ENCODE peak calls at places on chromosomes 2 and 18, in ten cellular contexts. R is A549, C is dorsolateral prefrontal cortex, B is DND-41, G is AG04450, E is heart left ventricle, P is GM23338, Q is upper lobe of right lung, Y is epithelial cell of esophagus, V is uterus. O is an unnamed sample.

GRCh38 chr2:225171350-225171749 is 129.1 kb upstream of the DOCK10 start:
- DNase-seq in G (no peak), R (no peak), C (no peak), P (no peak), E (no peak), B (no peak), Q (no peak), Y (no peak), V (no peak), O (no peak)

GRCh38 chr18:53941601-53942335 is 282.7 kb downstream of the MBD2 start:
- DNase-seq in Y (peak), E (no peak), R (no peak), G (no peak), P (peak), V (no peak), B (no peak), C (no peak), Q (no peak), O (no peak)

GRCh38 chr2:112547333-112547732 is 5.1 kb downstream of the POLR1B start:
- DNase-seq in P (no peak), R (no peak), Q (no peak), E (no peak), B (no peak), G (peak), Y (peak), V (no peak), C (no peak), O (peak)

GRCh38 chr2:17136231-17136630 is 382.0 kb downstream of the RAD51AP2 start:
- DNase-seq in G (no peak), Y (no peak), V (no peak), P (no peak), B (no peak), R (no peak), E (no peak), C (no peak), Q (no peak), O (no peak)

GRCh38 chr2:189369566-189369965 is 71.7 kb upstream of the WDR75 start:
- DNase-seq in Q (no peak), P (no peak), C (no peak), V (no peak), Y (peak), R (peak), E (no peak), G (no peak), B (no peak), O (no peak)

GRCh38 chr2:9138507-9139085 is 68.0 kb upstream of the ASAP2 start:
- DNase-seq in Y (no peak), Q (no peak), B (no peak), C (no peak), P (peak), V (no peak), R (peak), G (no peak), E (no peak), O (no peak)

GRCh38 chr2:46142546-46143329 is 154.5 kb upstream of the EPAS1 start:
- DNase-seq in B (no peak), Q (no peak), Y (peak), C (no peak), P (no peak), V (no peak), R (no peak), G (no peak), E (no peak), O (no peak)

GRCh38 chr2:33321236-33321731 is 155.2 kb upstream of the RASGRP3 start:
- DNase-seq in R (no peak), G (peak), V (no peak), C (no peak), Y (peak), B (peak), E (no peak), Q (no peak), P (no peak), O (no peak)

GRCh38 chr18:5506174-5506573 is 37.6 kb downstream of the EPB41L3 start:
- DNase-seq in B (no peak), Y (no peak), G (no peak), Q (no peak), R (no peak), E (no peak), P (no peak), V (no peak), C (no peak), O (no peak)

GRCh38 chr18:51617167-51617566 is 419.7 kb upstream of the MEX3C start:
- DNase-seq in Q (no peak), V (no peak), G (no peak), E (no peak), R (peak), P (no peak), Y (peak), C (no peak), B (no peak), O (no peak)

GRCh38 chr18:55096261-55097026 is 137.2 kb upstream of the CCDC68 start:
- DNase-seq in E (peak), R (peak), C (peak), B (no peak), Q (no peak), V (peak), P (peak), G (peak), Y (peak), O (no peak)

GRCh38 chr2:227411320-227411989 is 23.7 kb upstream of the SCYGR1 start:
- DNase-seq in P (no peak), C (no peak), V (no peak), Q (no peak), E (no peak), Y (peak), R (no peak), G (no peak), B (no peak), O (no peak)

GRCh38 chr2:71806432-71806831 is 341.2 kb downstream of the CYP26B1 start:
- DNase-seq in V (no peak), Y (no peak), B (no peak), R (no peak), Q (no peak), C (no peak), P (no peak), E (no peak), G (no peak), O (no peak)

GRCh38 chr2:199485732-199486335 is 28.1 kb upstream of the SATB2 start:
- DNase-seq in G (no peak), P (peak), E (no peak), B (peak), Q (no peak), C (no peak), Y (peak), R (peak), V (no peak), O (no peak)

GRCh38 chr18:76455015-76455676 is 39.9 kb downstream of the ZNF516 start:
- DNase-seq in G (no peak), B (no peak), V (no peak), C (no peak), R (no peak), Q (no peak), Y (no peak), P (no peak), E (no peak), O (no peak)

GRCh38 chr18:48953096-48953706 is 2.4 kb upstream of the SMAD7 start:
- DNase-seq in B (no peak), P (no peak), Y (no peak), V (no peak), Q (no peak), R (no peak), E (no peak), G (no peak), C (no peak), O (no peak)

GRCh38 chr18:48949606-48950535 is 894 bp downstream of the SMAD7 start:
- DNase-seq in B (peak), C (no peak), E (no peak), P (peak), Y (peak), V (no peak), G (no peak), Q (peak), R (no peak), O (no peak)

GRCh38 chr18:48950536-48951447 is at the start of gene SMAD7:
- DNase-seq in Q (peak), P (no peak), B (no peak), E (no peak), V (no peak), C (no peak), G (no peak), Y (no peak), R (no peak), O (no peak)

GRCh38 chr18:48952287-48953095 is 1.7 kb upstream of the SMAD7 start:
- DNase-seq in P (peak), G (no peak), C (peak), Q (peak), B (no peak), Y (peak), E (peak), R (no peak), V (peak), O (peak)

GRCh38 chr18:48951448-48952286 is 902 bp upstream of the SMAD7 start:
- DNase-seq in Q (peak), G (no peak), R (no peak), P (peak), Y (peak), B (peak), E (peak), V (peak), C (peak), O (peak)
- H3K4me3 ChIP-seq in Q (peak), G (peak), R (peak), P (peak), Y (peak), B (peak), E (peak), V (peak), C (peak), O (peak)

GRCh38 chr2:127811922-127812321 is 951 bp upstream of the WDR33 start:
- DNase-seq in P (no peak), E (no peak), C (no peak), R (no peak), V (no peak), B (no peak), G (no peak), Q (no peak), Y (no peak), O (no peak)
- H3K4me3 ChIP-seq in P (peak), E (no peak), C (peak), R (peak), V (no peak), B (peak), G (no peak), Q (peak), Y (peak), O (no peak)

GRCh38 chr2:196592331-196592911 is 47.1 kb upstream of the CCDC150 start:
- DNase-seq in Y (peak), G (no peak), R (no peak), B (peak), V (no peak), E (peak), Q (peak), C (peak), P (peak), O (no peak)
- H3K4me3 ChIP-seq in Y (peak), G (peak), R (peak), B (peak), V (peak), E (peak), Q (peak), C (peak), P (peak), O (peak)

GRCh38 chr18:80201739-80202138 is 45.6 kb downstream of the PARD6G start:
- DNase-seq in Q (no peak), B (no peak), Y (no peak), P (no peak), C (no peak), E (no peak), V (no peak), R (no peak), G (no peak), O (no peak)
- H3K4me3 ChIP-seq in Q (no peak), B (no peak), Y (no peak), P (no peak), C (no peak), E (no peak), V (no peak), R (no peak), G (no peak), O (no peak)